ENCODE peak calls at places on chromosomes 12 and 14, in five cellular contexts. E is neural progenitor cell, R is natural killer cell, X is neural crest cell, C is hepatocyte. I is an unnamed sample.
A peak's percentile ranks its signal among the peaks of the same experiment; 100 is the strongest.

GRCh38 chr12:106976013-106976658 is 10.8 kb downstream of the MTERF2 start:
- DNase-seq in C (peak; percentile 52), X (no peak), E (no peak), R (no peak), I (no peak)

GRCh38 chr14:79325071-79325470 is 886.2 kb downstream of the DIO2 start:
- DNase-seq in R (no peak), X (no peak), E (no peak), C (no peak), I (no peak)

GRCh38 chr14:104572024-104572623 is 7.4 kb upstream of the C14orf180 start:
- DNase-seq in R (no peak), X (no peak), C (no peak), E (no peak), I (no peak)

GRCh38 chr12:25005376-25005775 is 56.5 kb upstream of the BCAT1 start:
- DNase-seq in E (no peak), R (no peak), C (no peak), X (no peak), I (no peak)

GRCh38 chr12:56034586-56035332 is 7.0 kb upstream of the RPS26 start:
- DNase-seq in E (no peak), C (no peak), R (no peak), X (no peak), I (no peak)

GRCh38 chr12:49323524-49324097 is 556 bp downstream of the TROAP start:
- DNase-seq in R (no peak), E (no peak), X (no peak), C (peak; percentile 5), I (no peak)

GRCh38 chr12:95674631-95675030 is 115.9 kb downstream of the NTN4 start:
- DNase-seq in E (no peak), X (no peak), R (no peak), C (peak; percentile 44), I (no peak)

GRCh38 chr12:132170637-132171292 is 26.5 kb downstream of the NOC4L start:
- DNase-seq in E (no peak), R (no peak), C (no peak), X (no peak), I (no peak)

DNA sequence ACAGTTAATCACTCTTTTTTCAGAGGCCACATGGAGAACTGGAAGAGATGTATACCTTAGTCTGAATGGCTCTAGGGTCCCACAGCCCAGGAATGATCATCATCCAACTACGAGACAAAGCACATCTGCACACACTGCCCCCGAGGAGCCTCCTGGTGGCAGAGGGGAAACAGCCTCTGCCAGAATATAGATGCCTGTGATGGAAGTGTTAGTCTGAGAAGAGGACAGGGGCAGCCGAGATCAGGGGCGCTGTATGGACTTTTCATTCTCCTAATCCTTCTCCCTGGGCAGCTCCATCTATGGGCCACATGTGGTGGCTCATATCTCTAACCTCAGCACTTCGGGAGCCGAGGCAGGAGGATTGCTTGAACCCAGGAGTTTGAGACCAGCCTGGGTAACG is 82.8 kb upstream of the CAPRIN2 start:
- DNase-seq in R (no peak), X (no peak), C (no peak), E (no peak), I (no peak)
- TF ChIP-seq CTCF in R (no peak), X (peak; percentile 27), C (no peak), E (peak; percentile 9), I (no peak)

GRCh38 chr12:6752931-6753771 is at the start of gene MLF2:
- DNase-seq in X (peak; percentile 99), E (peak; percentile 97), R (peak; percentile 97), C (peak; percentile 98), I (peak; percentile 96)
- TF ChIP-seq CTCF in X (peak; percentile 100), E (peak; percentile 95), R (no peak), C (peak; percentile 98), I (peak; percentile 79)

GRCh38 chr14:29463727-29464370 is 463.8 kb downstream of the PRKD1 start:
- DNase-seq in X (no peak), R (no peak), C (no peak), E (peak; percentile 24), I (no peak)
- TF ChIP-seq CTCF in X (no peak), R (no peak), C (no peak), E (peak; percentile 20), I (no peak)

GRCh38 chr12:2673966-2674810 is 120.6 kb upstream of the FKBP4 start:
- DNase-seq in E (peak; percentile 23), X (no peak), R (no peak), C (no peak), I (no peak)
- TF ChIP-seq CTCF in E (peak; percentile 35), X (peak; percentile 25), R (no peak), C (peak; percentile 10), I (no peak)

GRCh38 chr14:102545461-102546265 is 36.1 kb upstream of the ANKRD9 start:
- DNase-seq in E (peak; percentile 52), C (peak; percentile 72), X (no peak), R (no peak), I (no peak)
- TF ChIP-seq CTCF in E (peak; percentile 25), C (peak; percentile 18), X (no peak), R (no peak), I (no peak)

GRCh38 chr12:131159660-131160059 is 206.0 kb downstream of the ADGRD1 start:
- DNase-seq in C (no peak), E (peak; percentile 69), X (no peak), R (no peak), I (no peak)
- TF ChIP-seq CTCF in C (peak; percentile 10), E (peak; percentile 59), X (no peak), R (no peak), I (no peak)

I was measured in CD4-positive, alpha-beta T cell.